ENCODE peak calls at places on chromosomes 13 and 19, in six cellular contexts. Y, O, B, D, A and E are unnamed samples.

GRCh38 chr13:98775386-98775785 is 22.9 kb upstream of the SLC15A1 start:
- DNase-seq in O (no peak), A (no peak), Y (no peak), B (no peak), D (no peak), E (no peak)

GRCh38 chr19:55642153-55643002 is 1.1 kb upstream of the ZNF581 start:
- DNase-seq in Y (no peak), D (no peak), B (peak), O (no peak), A (no peak), E (peak)

GRCh38 chr19:44747739-44748425 is 626 bp upstream of the BCL3 start:
- DNase-seq in O (no peak), D (peak), Y (no peak), B (peak), A (no peak), E (peak)

GRCh38 chr13:87368639-87369038 is 302.5 kb upstream of the SLITRK5 start:
- DNase-seq in D (no peak), Y (no peak), O (no peak), B (no peak), A (no peak), E (no peak)

GRCh38 chr19:55345818-55346724 is 6.4 kb downstream of the KMT5C start:
- DNase-seq in O (no peak), Y (no peak), D (peak), A (no peak), B (peak), E (no peak)

GRCh38 chr19:29324717-29325116 is 111.8 kb upstream of the UQCRFS1 start:
- DNase-seq in O (no peak), A (no peak), B (no peak), Y (no peak), D (no peak), E (no peak)

GRCh38 chr13:23377603-23378002 is 55.9 kb downstream of the SACS start:
- DNase-seq in Y (no peak), B (no peak), O (no peak), D (no peak), A (no peak), E (no peak)

GRCh38 chr19:6678690-6679109 is 8.7 kb upstream of the TNFSF14 start:
- DNase-seq in Y (no peak), B (no peak), O (no peak), A (no peak), D (no peak), E (no peak)

GRCh38 chr13:61873717-61874116 is 458.1 kb upstream of the PCDH20 start:
- DNase-seq in A (no peak), B (no peak), Y (no peak), D (no peak), O (no peak), E (no peak)

DNA sequence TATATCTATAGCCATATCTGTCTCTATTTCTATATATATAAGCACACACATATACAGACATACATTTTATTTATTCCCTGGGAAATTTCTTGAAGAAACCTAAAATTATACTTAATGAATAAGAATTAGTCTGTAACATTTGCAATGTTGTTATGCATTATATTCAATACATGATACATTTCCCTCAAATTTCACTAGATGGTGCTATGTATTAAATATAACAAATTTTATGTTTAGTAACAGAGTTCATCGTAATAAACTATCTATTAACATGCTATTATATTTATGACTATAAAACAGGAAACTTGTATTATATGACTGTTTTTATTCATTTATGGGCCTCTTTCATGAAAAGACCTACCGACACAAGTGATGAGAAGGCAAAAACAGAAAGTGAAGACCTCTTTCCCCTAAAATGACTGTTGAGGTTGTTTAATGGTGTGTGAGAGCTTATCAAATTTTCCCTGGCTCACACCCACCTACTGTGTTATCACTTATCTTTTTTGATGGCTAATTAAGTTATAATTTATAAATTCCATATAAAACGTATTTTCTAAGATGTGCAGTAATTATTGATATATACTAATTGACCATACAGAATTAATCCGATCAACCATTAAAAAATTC is 881.9 kb downstream of the SLITRK6 start:
- DNase-seq in A (no peak), Y (no peak), B (peak), D (peak), O (peak), E (peak)
- TF ChIP-seq CTCF in A (no peak), Y (peak), B (peak), D (peak), O (no peak), E (no peak)

GRCh38 chr19:40461669-40462221 is 3.8 kb downstream of the BLVRB start:
- DNase-seq in D (no peak), O (no peak), B (no peak), Y (no peak), A (no peak), E (no peak)
- H3K4me3 ChIP-seq in D (no peak), O (no peak), B (no peak), Y (no peak), A (no peak), E (no peak)

GRCh38 chr19:52739576-52739975 is 4.7 kb upstream of the ZNF611 start:
- DNase-seq in Y (no peak), O (no peak), D (no peak), A (no peak), B (no peak), E (no peak)

GRCh38 chr19:52734340-52734892 is 428 bp downstream of the ZNF611 start:
- DNase-seq in Y (no peak), D (peak), O (no peak), B (no peak), A (no peak), E (no peak)

GRCh38 chr19:52735734-52736133 is 890 bp upstream of the ZNF611 start:
- DNase-seq in B (no peak), D (peak), A (no peak), Y (no peak), O (no peak), E (peak)

GRCh38 chr19:52734893-52735661 is at the start of gene ZNF611:
- DNase-seq in Y (peak), A (peak), D (peak), B (peak), O (peak), E (peak)
- TF ChIP-seq CTCF in Y (peak), A (peak), D (peak), B (peak), O (peak), E (peak)

DNA sequence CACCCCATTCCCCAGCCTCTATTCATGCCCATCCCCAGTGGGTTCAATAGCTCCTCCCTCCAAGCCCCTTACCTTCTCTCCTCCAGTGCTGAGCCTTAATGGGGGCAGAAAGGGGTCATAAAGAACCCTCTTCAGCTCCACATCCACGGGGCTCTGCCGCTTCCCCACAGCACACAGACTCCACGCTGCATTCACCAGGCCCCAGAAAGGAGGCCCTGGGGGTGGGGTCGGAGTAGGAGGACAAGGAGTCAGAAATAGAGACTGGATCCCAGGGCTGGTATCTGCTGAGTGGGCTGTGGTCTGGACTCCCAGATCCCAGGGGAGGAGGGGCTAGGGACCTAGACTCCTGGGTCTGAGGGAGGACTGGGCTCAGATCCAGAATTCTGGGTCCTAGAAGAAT is 1.6 kb downstream of the CA11 start:
- DNase-seq in O (no peak), Y (no peak), B (no peak), A (no peak), D (no peak), E (no peak)
- H3K4me3 ChIP-seq in O (no peak), Y (peak), B (no peak), A (no peak), D (peak), E (no peak)

GRCh38 chr19:7748171-7748570 is 837 bp upstream of the CD209 start:
- DNase-seq in A (no peak), B (no peak), O (no peak), D (no peak), Y (no peak), E (no peak)

GRCh38 chr19:7751157-7751783 is 3.9 kb upstream of the CD209 start:
- DNase-seq in O (no peak), Y (no peak), B (no peak), D (peak), A (no peak), E (peak)

GRCh38 chr19:7746903-7747884 is at the start of gene CD209:
- DNase-seq in Y (no peak), D (no peak), O (no peak), B (no peak), A (no peak), E (no peak)

GRCh38 chr19:7744871-7745270 is 2.5 kb downstream of the CD209 start:
- DNase-seq in D (no peak), O (no peak), Y (no peak), B (no peak), A (no peak), E (no peak)

GRCh38 chr19:7748756-7749155 is 1.4 kb upstream of the CD209 start:
- DNase-seq in A (no peak), O (no peak), Y (peak), B (no peak), D (peak), E (peak)
- TF ChIP-seq CTCF in A (peak), O (peak), Y (peak), B (no peak), D (peak), E (peak)

GRCh38 chr13:110319774-110320509 is 12.9 kb downstream of the COL4A2 start:
- DNase-seq in O (no peak), A (no peak), B (peak), Y (peak), D (peak), E (peak)
- H3K4me3 ChIP-seq in O (no peak), A (peak), B (no peak), Y (peak), D (peak), E (peak)

GRCh38 chr13:29457299-29457698 is 138.2 kb downstream of the SLC7A1 start:
- DNase-seq in B (peak), A (peak), O (peak), Y (peak), D (peak), E (peak)

GRCh38 chr13:29456419-29456818 is 139.1 kb downstream of the SLC7A1 start:
- DNase-seq in D (no peak), A (no peak), O (no peak), B (no peak), Y (no peak), E (no peak)

GRCh38 chr13:29453657-29454056 is 141.8 kb downstream of the SLC7A1 start:
- DNase-seq in Y (no peak), O (no peak), B (no peak), D (no peak), A (no peak), E (peak)

GRCh38 chr13:29452773-29453574 is 142.5 kb downstream of the SLC7A1 start:
- DNase-seq in B (no peak), O (no peak), A (no peak), Y (no peak), D (no peak), E (no peak)

GRCh38 chr13:29454931-29455481 is 140.5 kb downstream of the SLC7A1 start:
- DNase-seq in B (peak), O (no peak), D (no peak), Y (peak), A (peak), E (peak)
- TF ChIP-seq CTCF in B (peak), O (peak), D (peak), Y (peak), A (peak), E (peak)